ENCODE peak calls at places on chromosomes 6 and 20, in five cellular contexts. D, O, K, B and Z are unnamed samples.

GRCh38 chr6:45419574-45420082 is 41.9 kb upstream of the SUPT3H start:
- DNase-seq in D (peak; percentile 53), O (peak; percentile 27), K (peak; percentile 83), B (peak; percentile 50), Z (peak; percentile 81)

GRCh38 chr6:148457843-148458159 is 115.2 kb downstream of the SASH1 start:
- DNase-seq in D (no peak), O (no peak), K (no peak), B (no peak), Z (no peak)

GRCh38 chr6:44548319-44548718 is 160.8 kb downstream of the CDC5L start:
- DNase-seq in D (no peak), O (no peak), K (no peak), B (no peak), Z (no peak)

GRCh38 chr6:131258010-131258652 is 122.9 kb downstream of the AKAP7 start:
- DNase-seq in D (no peak), O (no peak), K (no peak), B (no peak), Z (no peak)

GRCh38 chr20:10167025-10167424 is 51.6 kb upstream of the SNAP25 start:
- DNase-seq in D (no peak), O (no peak), K (no peak), B (no peak), Z (no peak)

GRCh38 chr6:21596379-21597242 is 3.1 kb downstream of the SOX4 start:
- DNase-seq in D (peak; percentile 58), O (no peak), K (peak; percentile 72), B (peak; percentile 47), Z (peak; percentile 68)

GRCh38 chr6:31919624-31920303 is 7.8 kb upstream of the C2 start:
- DNase-seq in D (no peak), O (no peak), K (no peak), B (no peak), Z (no peak)

GRCh38 chr6:63742060-63742459 is 106.5 kb downstream of the PHF3 start:
- DNase-seq in D (no peak), O (no peak), K (no peak), B (no peak), Z (no peak)

GRCh38 chr6:37615564-37616340 is 81.9 kb downstream of the MDGA1 start:
- DNase-seq in D (no peak), O (no peak), K (no peak), B (no peak), Z (no peak)

GRCh38 chr20:36493013-36493800 is 48.1 kb upstream of the MYL9 start:
- DNase-seq in D (peak; percentile 51), O (no peak), K (no peak), B (no peak), Z (no peak)

GRCh38 chr6:44021628-44022295 is 105.5 kb downstream of the MRPL14 start:
- DNase-seq in D (no peak), O (no peak), K (no peak), B (no peak), Z (no peak)

GRCh38 chr6:26571592-26572296 is 25.0 kb upstream of the ABT1 start:
- DNase-seq in D (peak; percentile 72), O (no peak), K (no peak), B (peak; percentile 44), Z (peak; percentile 77)

GRCh38 chr6:42030585-42031506 is 19.5 kb upstream of the TAF8 start:
- DNase-seq in D (no peak), O (no peak), K (peak; percentile 76), B (peak; percentile 72), Z (no peak)

GRCh38 chr6:10417681-10418104 is 2.8 kb upstream of the TFAP2A start:
- DNase-seq in D (no peak), O (no peak), K (no peak), B (no peak), Z (peak; percentile 64)

GRCh38 chr6:63637865-63638445 is 2.4 kb downstream of the PHF3 start:
- DNase-seq in D (no peak), O (no peak), K (no peak), B (no peak), Z (no peak)

GRCh38 chr6:11854418-11855165 is 76.0 kb upstream of the ADTRP start:
- DNase-seq in D (no peak), O (no peak), K (no peak), B (no peak), Z (no peak)

GRCh38 chr6:128659878-128660622 is 139.7 kb upstream of the PTPRK start:
- DNase-seq in D (no peak), O (no peak), K (no peak), B (no peak), Z (no peak)

GRCh38 chr6:142551145-142551811 is 249.5 kb downstream of the ADGRG6 start:
- DNase-seq in D (no peak), O (no peak), K (no peak), B (no peak), Z (peak; percentile 58)

GRCh38 chr20:2093200-2093781 is 8.3 kb upstream of the STK35 start:
- DNase-seq in D (no peak), O (no peak), K (no peak), B (no peak), Z (no peak)

GRCh38 chr6:131894735-131895424 is 56.3 kb downstream of the CCN2 start:
- DNase-seq in D (peak; percentile 76), O (no peak), K (no peak), B (no peak), Z (no peak)

DNA sequence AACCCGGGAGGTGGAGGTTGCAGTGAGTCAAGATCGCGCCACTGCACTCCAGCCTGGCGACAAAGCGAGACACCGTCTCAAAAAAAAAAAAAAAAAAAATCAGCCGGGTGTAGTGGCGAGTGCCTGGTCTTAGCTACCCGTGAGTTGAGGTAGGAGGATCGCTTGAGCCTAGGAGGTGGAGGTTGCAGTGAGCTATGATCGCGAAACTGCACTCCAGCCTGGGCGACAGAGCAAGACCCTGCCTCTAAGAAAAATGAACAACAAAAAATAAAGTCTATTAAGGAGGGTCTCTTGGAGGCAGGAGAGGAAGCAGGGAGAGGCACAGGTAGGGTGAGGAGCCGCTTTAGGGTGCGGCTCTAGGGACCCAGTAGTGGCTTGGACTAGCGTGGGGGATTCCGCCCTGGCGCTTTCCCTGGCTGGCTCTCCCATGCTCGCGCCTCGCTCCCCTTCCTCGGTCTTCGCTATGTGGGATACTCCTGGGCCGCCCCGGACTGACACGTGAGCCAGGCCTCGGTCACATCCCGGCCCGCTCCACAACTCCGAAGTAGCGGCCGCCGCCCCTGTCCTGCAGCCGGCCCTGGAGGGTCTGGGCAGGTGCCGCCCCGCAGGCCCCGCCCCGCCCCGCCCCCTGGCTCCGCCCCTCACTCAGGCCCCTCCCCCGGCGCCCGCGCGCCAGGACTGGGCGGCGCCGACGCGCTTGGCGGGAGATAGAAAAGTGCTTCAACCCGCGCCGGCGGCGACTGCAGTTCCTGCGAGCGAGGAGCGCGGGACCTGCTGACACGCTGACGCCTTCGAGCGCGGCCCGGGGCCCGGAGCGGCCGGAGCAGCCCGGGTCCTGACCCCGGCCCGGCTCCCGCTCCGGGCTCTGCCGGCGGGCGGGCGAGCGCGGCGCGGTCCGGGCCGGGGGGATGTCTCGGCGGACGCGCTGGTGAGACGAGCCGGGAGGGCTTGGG is at the start of gene MYBL2:
- DNase-seq in D (peak; percentile 67), O (peak; percentile 61), K (peak; percentile 79), B (peak; percentile 28), Z (peak; percentile 91)
- H3K27ac ChIP-seq in D (no peak within 1 kb of the TSS), O (no peak within 1 kb of the TSS), K (no peak within 1 kb of the TSS), B (no peak within 1 kb of the TSS), Z (peak within 1 kb of the TSS; percentile 49)

GRCh38 chr6:160088069-160088773 is 33.4 kb upstream of the SLC22A1 start:
- DNase-seq in D (peak; percentile 79), O (no peak), K (no peak), B (peak; percentile 51), Z (no peak)

GRCh38 chr6:160088774-160089533 is 32.7 kb upstream of the SLC22A1 start:
- DNase-seq in D (no peak), O (no peak), K (no peak), B (no peak), Z (no peak)

GRCh38 chr6:160092602-160093001 is 29.0 kb upstream of the SLC22A1 start:
- DNase-seq in D (no peak), O (no peak), K (no peak), B (no peak), Z (no peak)

GRCh38 chr6:160086754-160087153 is 34.9 kb upstream of the SLC22A1 start:
- DNase-seq in D (no peak), O (no peak), K (no peak), B (no peak), Z (no peak)

DNA sequence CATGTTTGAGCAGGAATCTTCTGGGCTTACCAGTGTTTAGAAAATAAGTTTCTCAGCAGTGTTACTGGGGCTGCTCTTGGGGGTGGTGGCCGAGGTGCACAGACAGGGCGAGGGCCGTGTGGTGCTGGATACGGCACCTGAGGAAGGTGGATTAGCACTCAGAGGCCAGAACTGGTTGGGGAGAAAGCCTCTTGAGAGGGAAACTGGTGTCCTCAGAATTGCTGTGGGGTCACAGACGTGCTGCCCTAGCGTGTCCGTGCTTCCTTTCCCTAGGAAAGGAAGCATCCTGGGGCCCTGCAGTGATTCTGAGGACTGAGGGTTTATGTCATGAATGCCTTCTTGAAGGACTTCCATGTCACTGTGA is 32.1 kb upstream of the SLC22A1 start:
- DNase-seq in D (no peak), O (no peak), K (no peak), B (no peak), Z (no peak)
- H3K36me3 ChIP-seq in D (peaks cover 3% of the 10 kb centered on the region), O (peaks cover 89% of the 10 kb centered on the region), K (no peaks in the 10 kb centered on the region), B (peaks cover 97% of the 10 kb centered on the region), Z (peaks cover 66% of the 10 kb centered on the region)

DNA sequence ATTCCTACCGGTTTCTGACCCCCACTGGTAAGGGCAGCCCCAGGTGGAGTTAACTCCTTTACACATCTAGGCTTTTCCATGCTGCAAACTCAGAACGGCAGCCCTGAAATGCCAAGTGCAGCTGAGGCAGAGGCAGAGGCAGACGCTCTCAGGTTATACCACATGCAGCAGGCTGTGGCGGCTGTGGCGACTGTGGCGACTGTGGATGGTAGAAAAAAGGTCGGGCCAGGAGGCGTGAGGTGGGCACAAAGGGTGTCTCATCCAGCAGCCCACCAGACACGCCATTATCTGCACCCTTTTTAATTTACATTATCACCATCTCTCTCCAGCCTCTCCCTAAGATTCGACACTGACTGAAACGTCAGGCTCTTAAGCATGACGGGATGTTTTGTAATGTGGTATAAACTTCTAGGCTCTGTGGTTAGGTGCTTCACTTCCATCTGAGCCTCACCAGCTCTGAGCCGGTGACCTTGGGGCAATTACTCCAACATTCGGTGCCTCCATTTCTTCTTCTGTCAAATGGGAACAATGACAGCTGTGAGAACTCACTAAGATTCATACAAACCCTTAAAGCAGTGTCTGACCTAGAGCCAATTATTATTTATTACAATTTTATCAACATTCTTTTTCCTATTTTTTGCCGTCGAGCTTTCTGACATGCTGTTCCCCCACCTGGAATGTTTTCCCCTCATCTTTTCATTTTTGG is 8.2 kb downstream of the KIZ start:
- DNase-seq in D (no peak), O (no peak), K (no peak), B (no peak), Z (no peak)
- H3K27ac ChIP-seq in D (no peak overlapping the region), O (no peak overlapping the region), K (no peak overlapping the region), B (no peak overlapping the region), Z (no peak overlapping the region)

GRCh38 chr6:92130944-92131343 is 1288.4 kb downstream of the EPHA7 start:
- DNase-seq in D (no peak), O (no peak), K (no peak), B (no peak), Z (no peak)
- H3K36me3 ChIP-seq in D (no peaks in the 10 kb centered on the region), O (no peaks in the 10 kb centered on the region), K (no peaks in the 10 kb centered on the region), B (no peaks in the 10 kb centered on the region), Z (no peaks in the 10 kb centered on the region)